ENCODE peak calls at places on chromosomes 5 and 9, in ten cellular contexts. A, O, F, L, R, Y, U, K, J and P are unnamed samples.

GRCh38 chr5:144092510-144092909 is 77.9 kb downstream of the YIPF5 start:
- DNase-seq in A (no peak), O (no peak), F (no peak), L (no peak), R (no peak), Y (no peak), U (no peak), K (no peak), J (no peak), P (no peak)

GRCh38 chr5:143757116-143757515 is 54.8 kb upstream of the HMHB1 start:
- DNase-seq in A (no peak), O (no peak), F (no peak), L (no peak), R (no peak), Y (no peak), U (no peak), K (no peak), J (no peak), P (no peak)

GRCh38 chr9:89911721-89912604 is 307.2 kb downstream of the GADD45G start:
- DNase-seq in A (no peak), O (no peak), F (no peak), L (no peak), R (no peak), Y (no peak), U (no peak), K (no peak), J (no peak), P (no peak)

GRCh38 chr5:115351356-115352195 is 55.1 kb upstream of the CCDC112 start:
- DNase-seq in A (no peak), O (no peak), F (no peak), L (no peak), R (peak), Y (no peak), U (no peak), K (no peak), J (no peak), P (no peak)

GRCh38 chr9:11011696-11012095 is 398.9 kb upstream of the PTPRD start:
- DNase-seq in A (no peak), O (no peak), F (no peak), L (no peak), R (no peak), Y (no peak), U (no peak), K (no peak), J (no peak), P (no peak)

GRCh38 chr9:114314881-114315722 is 7.8 kb upstream of the ORM1 start:
- DNase-seq in A (no peak), O (no peak), F (no peak), L (no peak), R (no peak), Y (no peak), U (peak), K (no peak), J (no peak), P (no peak)

GRCh38 chr9:76451234-76451633 is 7.7 kb upstream of the GCNT1 start:
- DNase-seq in A (no peak), O (peak), F (no peak), L (no peak), R (no peak), Y (no peak), U (no peak), K (no peak), J (no peak), P (no peak)

GRCh38 chr5:102670224-102670836 is 84.8 kb upstream of the PAM start:
- DNase-seq in A (peak), O (no peak), F (peak), L (peak), R (no peak), Y (no peak), U (no peak), K (peak), J (peak), P (no peak)

GRCh38 chr5:149265559-149265958 is 6.1 kb upstream of the AFAP1L1 start:
- DNase-seq in A (no peak), O (no peak), F (no peak), L (no peak), R (no peak), Y (no peak), U (no peak), K (peak), J (peak), P (no peak)

GRCh38 chr5:84885479-84886258 is 501.0 kb upstream of the EDIL3 start:
- DNase-seq in A (no peak), O (no peak), F (peak), L (no peak), R (peak), Y (no peak), U (no peak), K (no peak), J (no peak), P (no peak)

GRCh38 chr5:103472820-103473219 is 89.8 kb downstream of the NUDT12 start:
- DNase-seq in A (no peak), O (no peak), F (no peak), L (no peak), R (no peak), Y (no peak), U (no peak), K (no peak), J (no peak), P (no peak)

GRCh38 chr9:112439825-112440224 is 46.8 kb upstream of the KIAA1958 start:
- DNase-seq in A (no peak), O (no peak), F (no peak), L (no peak), R (no peak), Y (no peak), U (no peak), K (peak), J (no peak), P (no peak)

GRCh38 chr5:33781286-33781685 is 110.5 kb downstream of the ADAMTS12 start:
- DNase-seq in A (no peak), O (peak), F (no peak), L (peak), R (peak), Y (no peak), U (no peak), K (no peak), J (no peak), P (no peak)

GRCh38 chr5:167296680-167297079 is 994.8 kb upstream of the WWC1 start:
- DNase-seq in A (no peak), O (no peak), F (no peak), L (no peak), R (no peak), Y (no peak), U (no peak), K (no peak), J (no peak), P (no peak)

GRCh38 chr9:137745541-137745991 is 126.8 kb downstream of the EHMT1 start:
- DNase-seq in A (no peak), O (no peak), F (no peak), L (no peak), R (no peak), Y (no peak), U (no peak), K (no peak), J (no peak), P (no peak)

GRCh38 chr5:138983984-138984383 is 108.8 kb upstream of the LRRTM2 start:
- DNase-seq in A (no peak), O (no peak), F (no peak), L (no peak), R (no peak), Y (no peak), U (no peak), K (no peak), J (no peak), P (no peak)

GRCh38 chr9:116174347-116174746 is 20.8 kb downstream of the PAPPA start:
- DNase-seq in A (no peak), O (no peak), F (no peak), L (no peak), R (no peak), Y (no peak), U (no peak), K (no peak), J (no peak), P (no peak)

GRCh38 chr5:1826235-1826980 is 25.2 kb downstream of the NDUFS6 start:
- DNase-seq in A (no peak), O (no peak), F (no peak), L (no peak), R (no peak), Y (no peak), U (no peak), K (no peak), J (no peak), P (no peak)

GRCh38 chr5:36239370-36240293 is 2.1 kb downstream of the NADK2 start:
- DNase-seq in A (no peak), O (no peak), F (no peak), L (no peak), R (no peak), Y (no peak), U (no peak), K (no peak), J (no peak), P (no peak)

GRCh38 chr5:56669534-56670483 is 145.5 kb upstream of the MAP3K1 start:
- DNase-seq in A (no peak), O (no peak), F (no peak), L (no peak), R (no peak), Y (no peak), U (peak), K (no peak), J (peak), P (peak)

GRCh38 chr9:104247899-104248460 is 153.9 kb downstream of the SMC2 start:
- DNase-seq in A (no peak), O (no peak), F (no peak), L (no peak), R (no peak), Y (no peak), U (no peak), K (no peak), J (no peak), P (no peak)

GRCh38 chr5:147565524-147565923 is 55.7 kb upstream of the DPYSL3 start:
- DNase-seq in A (no peak), O (no peak), F (no peak), L (no peak), R (no peak), Y (no peak), U (no peak), K (no peak), J (no peak), P (no peak)

GRCh38 chr5:66821626-66822429 is 225.6 kb downstream of the MAST4 start:
- DNase-seq in A (no peak), O (no peak), F (no peak), L (no peak), R (no peak), Y (no peak), U (no peak), K (no peak), J (no peak), P (no peak)

GRCh38 chr5:140966293-140967225 is at the start of gene PCDHAC2:
- DNase-seq in A (peak), O (no peak), F (peak), L (peak), R (no peak), Y (no peak), U (peak), K (peak), J (peak), P (no peak)

GRCh38 chr9:22216730-22217160 is 207.6 kb upstream of the CDKN2B start:
- DNase-seq in A (no peak), O (peak), F (no peak), L (no peak), R (no peak), Y (no peak), U (no peak), K (no peak), J (no peak), P (no peak)

GRCh38 chr5:119360905-119361605 is 5.2 kb downstream of the TNFAIP8 start:
- DNase-seq in A (no peak), O (no peak), F (no peak), L (no peak), R (peak), Y (no peak), U (no peak), K (peak), J (no peak), P (no peak)

GRCh38 chr9:130166399-130166798 is 5.8 kb upstream of the NCS1 start:
- DNase-seq in A (no peak), O (no peak), F (no peak), L (no peak), R (no peak), Y (no peak), U (no peak), K (no peak), J (no peak), P (no peak)

GRCh38 chr5:181045316-181045715 is 5.2 kb downstream of the BTNL9 start:
- DNase-seq in A (no peak), O (no peak), F (no peak), L (no peak), R (no peak), Y (no peak), U (no peak), K (no peak), J (no peak), P (no peak)

GRCh38 chr5:145925803-145926202 is 10.6 kb upstream of the SH3RF2 start:
- DNase-seq in A (no peak), O (peak), F (no peak), L (no peak), R (no peak), Y (no peak), U (no peak), K (no peak), J (no peak), P (no peak)

GRCh38 chr9:93336720-93337119 is 114.8 kb upstream of the FAM120A start:
- DNase-seq in A (no peak), O (no peak), F (no peak), L (no peak), R (no peak), Y (no peak), U (no peak), K (no peak), J (peak), P (no peak)

DNA sequence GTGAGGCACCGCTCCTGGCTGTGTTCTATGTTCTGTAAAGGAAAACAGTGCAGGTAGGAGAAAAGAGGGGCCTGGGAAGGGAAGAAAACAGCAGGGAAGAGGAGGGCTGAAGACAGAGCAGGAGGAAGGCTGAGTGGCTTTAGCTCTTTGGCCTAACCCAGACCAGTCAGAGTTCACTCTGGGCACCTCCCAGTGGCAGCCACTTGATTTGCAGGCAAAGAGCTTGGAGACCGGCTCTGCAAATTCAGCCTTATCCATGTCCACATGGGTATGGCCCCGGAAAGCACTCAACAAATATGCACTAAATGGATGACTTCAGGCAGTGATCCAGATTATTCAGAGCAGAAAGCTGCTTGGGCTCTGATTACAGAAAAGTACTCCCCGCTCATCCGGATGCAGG is 4.4 kb upstream of the RNU6ATAC start:
- DNase-seq in A (no peak), O (no peak), F (no peak), L (no peak), R (no peak), Y (no peak), U (no peak), K (no peak), J (peak), P (no peak)
- TF ChIP-seq CTCF in A (peak), O (peak), F (no peak), L (peak), R (peak), Y (no peak), U (no peak), K (no peak), J (peak), P (no peak)

DNA sequence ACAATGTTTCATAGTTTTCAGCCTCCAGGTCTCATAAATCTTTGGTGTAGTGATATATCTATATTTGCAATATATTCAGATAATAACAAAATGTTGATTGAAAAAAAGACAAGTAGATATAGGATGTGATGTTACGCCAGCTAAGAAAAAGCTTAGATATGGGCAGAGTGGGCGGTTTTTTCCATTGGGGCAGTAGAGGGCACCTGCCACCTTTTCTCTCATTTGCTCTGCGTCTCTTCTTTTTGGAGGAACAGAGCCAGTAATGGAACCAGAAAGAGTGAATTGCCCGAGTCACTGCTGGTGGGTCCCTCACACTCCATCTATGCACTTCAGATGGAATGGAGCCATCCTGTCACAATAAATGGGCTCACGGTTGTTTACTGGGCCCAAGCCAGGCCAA is 62.1 kb upstream of the FANCC start:
- DNase-seq in A (no peak), O (no peak), F (no peak), L (no peak), R (no peak), Y (peak), U (no peak), K (no peak), J (no peak), P (no peak)
- TF ChIP-seq CTCF in A (no peak), O (no peak), F (peak), L (peak), R (no peak), Y (peak), U (no peak), K (no peak), J (peak), P (no peak)

DNA sequence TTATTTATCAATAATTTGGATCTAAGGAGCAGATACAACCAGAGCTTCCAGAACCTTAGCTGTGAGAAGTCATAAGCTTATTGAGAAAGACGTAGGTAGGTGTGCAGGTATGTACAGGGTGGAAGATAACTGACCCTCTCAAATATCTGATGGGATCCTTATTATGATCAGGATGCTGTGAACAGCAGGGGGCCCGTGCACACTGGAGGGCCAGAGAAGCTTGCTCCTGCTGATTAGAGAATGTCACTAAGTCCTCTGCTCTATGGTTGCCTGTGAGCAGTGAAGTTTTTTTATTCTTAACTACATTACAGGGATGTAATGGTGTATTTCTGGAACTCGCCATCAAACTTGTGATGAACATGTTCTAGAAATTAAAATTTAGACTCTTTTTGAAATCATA is 108.9 kb upstream of the POU5F2 start:
- DNase-seq in A (no peak), O (no peak), F (no peak), L (peak), R (no peak), Y (no peak), U (no peak), K (no peak), J (no peak), P (no peak)
- TF ChIP-seq CTCF in A (no peak), O (no peak), F (no peak), L (no peak), R (no peak), Y (no peak), U (no peak), K (no peak), J (no peak), P (no peak)

GRCh38 chr5:92886751-92887150 is 694.3 kb downstream of the NR2F1-AS1 start:
- DNase-seq in A (no peak), O (no peak), F (no peak), L (no peak), R (no peak), Y (no peak), U (no peak), K (no peak), J (no peak), P (no peak)

GRCh38 chr5:92884464-92884863 is 696.6 kb downstream of the NR2F1-AS1 start:
- DNase-seq in A (no peak), O (no peak), F (no peak), L (no peak), R (no peak), Y (no peak), U (no peak), K (no peak), J (no peak), P (no peak)

GRCh38 chr5:92889140-92889539 is 691.9 kb downstream of the NR2F1-AS1 start:
- DNase-seq in A (no peak), O (no peak), F (no peak), L (no peak), R (no peak), Y (no peak), U (no peak), K (no peak), J (no peak), P (no peak)

GRCh38 chr5:92887254-92887653 is 693.8 kb downstream of the NR2F1-AS1 start:
- DNase-seq in A (no peak), O (no peak), F (no peak), L (no peak), R (no peak), Y (no peak), U (no peak), K (no peak), J (no peak), P (no peak)

GRCh38 chr5:92885950-92886349 is 695.1 kb downstream of the NR2F1-AS1 start:
- DNase-seq in A (peak), O (no peak), F (no peak), L (peak), R (no peak), Y (no peak), U (no peak), K (no peak), J (peak), P (no peak)
- TF ChIP-seq CTCF in A (peak), O (no peak), F (no peak), L (peak), R (no peak), Y (no peak), U (no peak), K (peak), J (peak), P (no peak)

GRCh38 chr9:35257986-35258664 is 96.3 kb downstream of the UNC13B start:
- DNase-seq in A (no peak), O (no peak), F (no peak), L (no peak), R (no peak), Y (no peak), U (no peak), K (no peak), J (no peak), P (no peak)

GRCh38 chr9:35253075-35253474 is 91.3 kb downstream of the UNC13B start:
- DNase-seq in A (no peak), O (no peak), F (no peak), L (no peak), R (no peak), Y (no peak), U (no peak), K (no peak), J (no peak), P (no peak)

GRCh38 chr9:35262064-35262463 is 100.3 kb downstream of the UNC13B start:
- DNase-seq in A (no peak), O (no peak), F (no peak), L (no peak), R (no peak), Y (no peak), U (no peak), K (no peak), J (no peak), P (no peak)

GRCh38 chr9:35254237-35254636 is 92.4 kb downstream of the UNC13B start:
- DNase-seq in A (no peak), O (no peak), F (no peak), L (no peak), R (no peak), Y (no peak), U (no peak), K (no peak), J (peak), P (no peak)

DNA sequence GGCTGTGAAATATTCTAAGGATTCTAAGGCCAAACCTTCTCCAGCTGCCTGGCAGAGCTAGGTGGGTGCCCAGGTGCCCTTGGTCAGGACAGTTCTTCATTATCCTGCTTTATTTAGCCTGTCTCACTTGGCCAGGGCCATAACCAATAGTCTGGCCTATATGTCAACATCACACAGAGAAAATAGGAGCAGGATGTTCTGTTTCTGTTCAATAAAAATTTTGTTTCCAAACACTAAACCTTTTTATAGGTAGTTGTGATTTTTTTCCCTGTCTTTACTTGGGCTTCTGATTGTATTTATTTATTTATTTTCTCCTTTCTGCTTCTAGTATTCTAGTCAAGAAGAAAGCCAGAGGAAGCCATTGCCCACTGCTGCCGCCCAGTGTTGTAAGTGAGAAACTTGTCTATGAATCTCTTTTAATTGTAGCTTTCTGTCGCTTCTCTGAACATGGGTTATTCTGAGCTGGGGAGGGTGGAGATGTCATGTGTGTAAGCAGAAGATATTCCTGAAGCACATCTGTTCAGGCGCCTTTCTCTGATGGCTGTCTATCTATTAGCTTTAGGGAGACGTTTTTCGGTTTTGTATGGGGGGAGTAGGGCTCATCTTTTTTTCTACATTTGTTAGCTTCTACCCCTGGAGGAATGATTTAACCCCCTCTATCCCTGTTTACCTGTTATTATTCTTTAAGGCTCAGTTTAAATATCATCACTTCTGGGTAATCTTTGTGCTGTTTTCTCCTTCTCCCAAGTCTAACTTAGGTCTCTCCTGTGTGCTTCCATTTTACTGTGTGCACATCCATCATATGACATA is 97.1 kb downstream of the UNC13B start:
- DNase-seq in A (peak), O (peak), F (peak), L (peak), R (peak), Y (peak), U (peak), K (peak), J (peak), P (no peak)
- TF ChIP-seq CTCF in A (peak), O (peak), F (peak), L (peak), R (peak), Y (peak), U (peak), K (peak), J (peak), P (peak)